ENCODE peak calls at places on chromosomes 1 and 21, in six cellular contexts. U is PC-3, X is aorta, A is gastrocnemius medialis, G is IMR-90, P is hepatocyte. L is an unnamed sample. For H3K36me3, the result is how much of the 10 kb centered on the place peaks cover.

GRCh38 chr1:62089570-62089969 is 105.1 kb upstream of the L1TD1 start:
- DNase-seq in U (no peak), X (no peak), A (no peak), G (no peak), P (no peak), L (no peak)

GRCh38 chr1:6184083-6184783 is 4.1 kb upstream of the CHD5 start:
- DNase-seq in U (no peak), X (no peak), A (no peak), G (no peak), P (no peak), L (no peak)

GRCh38 chr1:3178279-3178678 is 109.3 kb downstream of the PRDM16 start:
- DNase-seq in U (no peak), X (no peak), A (no peak), G (no peak), P (no peak), L (no peak)

GRCh38 chr1:119475866-119476439 is 31.1 kb upstream of the HSD3B1 start:
- DNase-seq in U (peak), X (no peak), A (no peak), G (peak), P (peak), L (no peak)

GRCh38 chr1:82782599-82782998 is 981.9 kb downstream of the ADGRL2 start:
- DNase-seq in U (no peak), X (no peak), A (no peak), G (no peak), P (no peak), L (no peak)

GRCh38 chr1:218433744-218434143 is 88.6 kb downstream of the TGFB2 start:
- DNase-seq in U (no peak), X (no peak), A (no peak), G (peak), P (no peak), L (no peak)

GRCh38 chr1:198711837-198712236 is 73.0 kb downstream of the PTPRC start:
- DNase-seq in U (peak), X (no peak), A (no peak), G (no peak), P (no peak), L (no peak)

GRCh38 chr1:242033331-242033956 is 34.5 kb upstream of the MAP1LC3C start:
- DNase-seq in U (no peak), X (no peak), A (no peak), G (no peak), P (no peak), L (no peak)

GRCh38 chr1:241555526-241555925 is 23.3 kb downstream of the KMO start:
- DNase-seq in U (peak), X (no peak), A (no peak), G (no peak), P (no peak), L (no peak)

GRCh38 chr1:86156571-86157455 is at the start of gene COL24A1:
- DNase-seq in U (peak), X (peak), A (peak), G (peak), P (peak), L (no peak)

GRCh38 chr21:35257413-35257812 is 208.3 kb upstream of the RUNX1 start:
- DNase-seq in U (peak), X (peak), A (peak), G (peak), P (peak), L (no peak)

GRCh38 chr21:46492851-46493250 is 34.2 kb downstream of the DIP2A start:
- DNase-seq in U (no peak), X (no peak), A (no peak), G (no peak), P (no peak), L (no peak)

GRCh38 chr1:156677616-156678596 is 699 bp upstream of the NES start:
- DNase-seq in U (peak), X (peak), A (peak), G (peak), P (peak), L (no peak)

GRCh38 chr1:198258491-198258890 is 101.7 kb downstream of the NEK7 start:
- DNase-seq in U (peak), X (no peak), A (no peak), G (peak), P (no peak), L (no peak)

GRCh38 chr21:26844258-26845065 is 747 bp downstream of the ADAMTS1 start:
- DNase-seq in U (peak), X (peak), A (peak), G (peak), P (peak), L (no peak)

GRCh38 chr1:200530551-200531261 is 89.8 kb downstream of the KIF14 start:
- DNase-seq in U (no peak), X (no peak), A (no peak), G (no peak), P (no peak), L (peak)

GRCh38 chr1:35062518-35063196 is 16.5 kb upstream of the ZMYM1 start:
- DNase-seq in U (peak), X (peak), A (no peak), G (peak), P (no peak), L (no peak)

GRCh38 chr21:16124397-16125130 is 394.8 kb downstream of the USP25 start:
- DNase-seq in U (peak), X (no peak), A (no peak), G (peak), P (peak), L (no peak)

GRCh38 chr1:46184920-46185658 is 8.8 kb upstream of the P3R3URF start:
- DNase-seq in U (no peak), X (no peak), A (no peak), G (no peak), P (no peak), L (no peak)
- H3K27ac ChIP-seq in U (peak), X (no peak), A (peak), G (no peak), P (no peak), L (no peak)

GRCh38 chr1:246549665-246550064 is 16.4 kb downstream of the TFB2M start:
- DNase-seq in U (no peak), X (no peak), A (no peak), G (no peak), P (no peak), L (no peak)
- H3K36me3 ChIP-seq in U (under half), X (under half), A (half or more), G (under half), P (under half), L (under half)

GRCh38 chr21:42096593-42096992 is 25.5 kb downstream of the UMODL1 start:
- DNase-seq in U (no peak), X (no peak), A (no peak), G (no peak), P (no peak), L (no peak)
- H3K27ac ChIP-seq in U (peak), X (peak), A (no peak), G (peak), P (peak), L (no peak)

DNA sequence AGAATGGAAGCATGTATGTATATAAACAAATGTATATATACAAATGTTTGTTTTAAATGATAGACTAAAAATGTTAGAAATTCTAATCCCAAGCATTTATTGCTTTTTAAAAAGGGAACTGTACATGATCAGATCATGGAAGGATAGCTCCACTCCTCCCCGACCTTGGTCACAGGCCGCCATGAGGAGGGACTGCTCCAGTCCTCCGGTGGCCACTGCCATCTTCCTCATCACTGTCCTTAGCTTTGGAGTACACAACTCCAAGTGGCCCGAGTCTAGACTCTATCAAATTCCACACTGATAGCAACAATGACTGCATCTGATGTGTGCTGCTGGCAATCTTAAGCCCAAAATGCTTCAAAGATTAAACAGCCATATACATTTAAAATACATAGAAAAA is 9.7 kb downstream of the SYF2 start:
- DNase-seq in U (no peak), X (no peak), A (no peak), G (no peak), P (no peak), L (no peak)
- H3K36me3 ChIP-seq in U (under half), X (under half), A (half or more), G (under half), P (under half), L (under half)

GRCh38 chr1:16971330-16972209 is 8.8 kb downstream of the MFAP2 start:
- DNase-seq in U (no peak), X (peak), A (no peak), G (no peak), P (peak), L (no peak)
- H3K27ac ChIP-seq in U (no peak), X (no peak), A (no peak), G (no peak), P (peak), L (no peak)

GRCh38 chr1:32055426-32055825 is 17.3 kb upstream of the TMEM39B start:
- DNase-seq in U (no peak), X (no peak), A (no peak), G (no peak), P (no peak), L (no peak)

GRCh38 chr1:32048440-32048839 is 24.3 kb upstream of the TMEM39B start:
- DNase-seq in U (no peak), X (no peak), A (no peak), G (peak), P (no peak), L (no peak)

GRCh38 chr1:32052887-32053286 is 19.9 kb upstream of the TMEM39B start:
- DNase-seq in U (no peak), X (no peak), A (no peak), G (peak), P (no peak), L (no peak)

GRCh38 chr1:32047701-32048100 is 25.0 kb upstream of the TMEM39B start:
- DNase-seq in U (no peak), X (no peak), A (no peak), G (peak), P (no peak), L (no peak)

DNA sequence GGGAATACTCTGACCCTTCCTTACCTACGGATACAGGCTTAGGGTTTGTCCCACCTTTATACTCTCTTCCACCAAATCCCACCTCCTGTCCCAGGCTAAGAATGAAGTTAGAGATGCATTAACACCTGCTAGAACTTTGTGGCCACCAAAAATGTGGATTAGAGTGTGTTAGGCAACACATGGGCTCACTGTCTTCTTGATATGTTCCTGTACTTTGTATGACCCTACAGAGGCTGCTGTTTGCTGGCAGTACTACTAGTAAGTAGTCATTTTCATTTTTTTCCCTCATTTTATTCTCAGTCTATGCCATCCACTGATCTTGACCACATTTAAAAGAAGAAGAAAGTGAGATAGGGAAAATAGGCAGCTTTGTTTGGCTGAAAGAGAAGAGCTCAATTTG is 21.0 kb upstream of the TMEM39B start:
- DNase-seq in U (no peak), X (no peak), A (no peak), G (no peak), P (no peak), L (no peak)
- H3K36me3 ChIP-seq in U (half or more), X (under half), A (half or more), G (half or more), P (under half), L (half or more)

DNA sequence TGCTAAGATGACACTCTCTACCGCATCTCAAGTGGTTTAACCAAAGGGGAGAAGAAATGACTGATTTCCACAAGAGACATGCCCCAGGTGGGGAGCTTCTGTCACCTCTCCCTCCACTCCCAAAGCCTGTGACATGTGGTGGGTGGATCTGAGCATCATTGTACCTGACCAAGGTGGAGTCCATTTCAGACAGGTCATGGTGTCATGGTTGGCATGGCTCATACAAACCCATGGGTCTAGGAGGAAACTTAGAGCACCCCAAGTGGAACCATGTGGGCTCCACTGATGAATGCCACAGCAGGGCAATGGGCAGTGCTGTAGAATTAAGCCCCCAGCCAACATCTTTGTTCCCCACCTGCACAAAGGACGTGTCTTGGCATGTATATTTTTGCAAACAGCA is 131.5 kb upstream of the EDN2 start:
- DNase-seq in U (no peak), X (no peak), A (no peak), G (no peak), P (no peak), L (no peak)
- H3K27ac ChIP-seq in U (no peak), X (no peak), A (no peak), G (no peak), P (no peak), L (no peak)

DNA sequence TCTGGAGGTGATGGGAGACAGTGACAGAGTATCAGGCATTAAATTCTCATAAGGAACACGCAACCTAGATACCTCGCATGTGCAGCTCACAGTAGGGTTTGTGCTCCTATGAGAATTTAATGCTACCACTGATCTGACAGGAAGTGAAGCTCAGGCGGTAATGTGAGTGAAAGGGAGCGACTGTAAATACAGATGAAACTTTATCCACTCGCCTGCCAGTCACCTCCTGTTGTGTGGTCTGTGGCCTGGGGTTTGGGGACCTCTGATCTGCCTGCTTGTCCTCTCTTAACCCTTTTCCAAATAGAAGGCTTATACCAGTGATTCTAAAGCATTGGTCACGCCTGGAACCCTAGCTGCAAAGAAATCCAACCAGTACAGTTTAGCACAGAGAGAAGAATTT is 15.3 kb downstream of the GABPA start:
- DNase-seq in U (no peak), X (no peak), A (no peak), G (no peak), P (no peak), L (no peak)
- H3K36me3 ChIP-seq in U (under half), X (under half), A (half or more), G (under half), P (under half), L (under half)

GRCh38 chr21:32372755-32373154 is 20.1 kb downstream of the URB1 start:
- DNase-seq in U (no peak), X (no peak), A (no peak), G (peak), P (no peak), L (no peak)
- H3K27ac ChIP-seq in U (peak), X (no peak), A (peak), G (no peak), P (no peak), L (no peak)